ENCODE peak calls at places on chromosome 6, in nine cellular contexts. P, V, I, G, B, X, W, E and S are unnamed samples.

GRCh38 chr6:169961772-169962561 is 210.5 kb downstream of the ERMARD start:
- DNase-seq in P (no peak), B (no peak), X (no peak), W (peak), G (no peak), I (peak), E (peak), V (peak), S (no peak)

GRCh38 chr6:129893513-129894098 is 32.5 kb upstream of the TMEM244 start:
- DNase-seq in V (no peak), P (no peak), I (no peak), W (no peak), G (no peak), E (no peak), X (no peak), B (no peak), S (no peak)

GRCh38 chr6:1614767-1615650 is 5.3 kb downstream of the FOXC1 start:
- DNase-seq in B (no peak), G (peak), E (no peak), I (no peak), X (no peak), P (no peak), V (no peak), W (no peak), S (no peak)

GRCh38 chr6:157157228-157157627 is 166.1 kb downstream of the TMEM242 start:
- DNase-seq in V (no peak), W (no peak), P (no peak), G (no peak), E (no peak), I (no peak), B (no peak), X (no peak), S (no peak)

GRCh38 chr6:38262041-38262440 is 377.7 kb downstream of the BTBD9 start:
- DNase-seq in P (no peak), X (peak), G (no peak), E (no peak), W (no peak), B (no peak), V (no peak), I (no peak), S (no peak)

GRCh38 chr6:31467151-31467550 is 30.8 kb upstream of the MICB start:
- DNase-seq in V (no peak), P (no peak), B (no peak), E (no peak), I (no peak), W (no peak), X (no peak), G (no peak), S (no peak)

GRCh38 chr6:149830731-149831379 is 33.3 kb downstream of the LRP11 start:
- DNase-seq in P (no peak), W (no peak), B (no peak), E (no peak), G (no peak), I (no peak), V (no peak), X (no peak), S (no peak)

GRCh38 chr6:113149511-113149910 is 707.6 kb upstream of the MARCKS start:
- DNase-seq in I (no peak), W (no peak), E (no peak), V (no peak), G (no peak), P (no peak), B (no peak), X (no peak), S (no peak)

GRCh38 chr6:52641826-52642225 is 29.1 kb upstream of the TMEM14A start:
- DNase-seq in V (no peak), E (no peak), X (no peak), G (no peak), B (no peak), P (no peak), I (no peak), W (no peak), S (no peak)

GRCh38 chr6:82144852-82145332 is 102.7 kb downstream of the IBTK start:
- DNase-seq in I (no peak), E (no peak), W (no peak), X (peak), B (no peak), P (no peak), G (peak), V (no peak), S (no peak)

GRCh38 chr6:161232467-161232866 is 41.4 kb downstream of the AGPAT4 start:
- DNase-seq in W (no peak), G (no peak), I (no peak), V (no peak), P (no peak), B (no peak), X (no peak), E (no peak), S (no peak)

GRCh38 chr6:159606786-159607185 is 86.3 kb downstream of the SOD2 start:
- DNase-seq in V (no peak), I (no peak), X (no peak), E (no peak), P (no peak), B (no peak), W (no peak), G (no peak), S (no peak)

GRCh38 chr6:110609101-110609500 is 132.7 kb upstream of the SLC22A16 start:
- DNase-seq in X (no peak), P (no peak), E (no peak), W (no peak), G (no peak), B (no peak), I (no peak), V (no peak), S (no peak)

GRCh38 chr6:140966676-140967075 is 1166.0 kb upstream of the GJE1 start:
- DNase-seq in G (no peak), P (no peak), B (no peak), E (no peak), V (no peak), W (no peak), I (no peak), X (no peak), S (no peak)

GRCh38 chr6:57177545-57178225 is 5.6 kb downstream of the BAG2 start:
- DNase-seq in W (no peak), X (no peak), V (no peak), P (no peak), E (no peak), I (no peak), G (no peak), B (no peak), S (no peak)

GRCh38 chr6:53926505-53926904 is 131.7 kb downstream of the LRRC1 start:
- DNase-seq in E (no peak), X (no peak), B (no peak), V (no peak), P (no peak), G (peak), W (no peak), I (no peak), S (no peak)

GRCh38 chr6:103273048-103273447 is 1586.7 kb downstream of the HACE1 start:
- DNase-seq in B (peak), I (no peak), V (no peak), P (no peak), X (no peak), G (no peak), E (no peak), W (no peak), S (no peak)

GRCh38 chr6:47423087-47423486 is 54.5 kb upstream of the CD2AP start:
- DNase-seq in P (no peak), V (no peak), E (no peak), G (no peak), I (no peak), X (no peak), W (no peak), B (no peak), S (no peak)

GRCh38 chr6:76403058-76403457 is 330.6 kb upstream of the IMPG1 start:
- DNase-seq in V (no peak), I (no peak), B (no peak), G (no peak), X (no peak), W (no peak), P (no peak), E (no peak), S (no peak)

GRCh38 chr6:123879749-123880148 is 76.1 kb downstream of the NKAIN2 start:
- DNase-seq in E (no peak), G (no peak), I (no peak), W (no peak), X (no peak), B (no peak), P (no peak), V (no peak), S (no peak)

GRCh38 chr6:2035046-2035445 is 210.4 kb downstream of the GMDS start:
- DNase-seq in W (no peak), E (no peak), G (peak), I (no peak), X (no peak), P (no peak), V (no peak), B (no peak), S (no peak)

GRCh38 chr6:85537055-85537494 is 56.6 kb downstream of the SNX14 start:
- DNase-seq in P (no peak), E (no peak), W (no peak), G (peak), B (no peak), I (no peak), X (peak), V (no peak), S (no peak)

GRCh38 chr6:137076277-137077068 is 31.7 kb upstream of the IL20RA start:
- DNase-seq in X (peak), V (peak), E (peak), I (peak), G (peak), B (peak), P (peak), W (peak), S (no peak)

GRCh38 chr6:168309997-168310396 is 9.6 kb downstream of the DACT2 start:
- DNase-seq in X (no peak), P (no peak), E (no peak), W (no peak), G (no peak), V (no peak), I (no peak), B (no peak), S (no peak)

GRCh38 chr6:82178084-82178758 is 69.3 kb downstream of the IBTK start:
- DNase-seq in E (no peak), B (no peak), P (no peak), X (peak), I (no peak), G (peak), W (no peak), V (no peak), S (no peak)

GRCh38 chr6:166411721-166412151 is 29.0 kb upstream of the MPC1 start:
- DNase-seq in B (no peak), I (no peak), W (no peak), E (peak), G (no peak), V (no peak), X (no peak), P (no peak), S (no peak)

GRCh38 chr6:137712587-137712986 is 154.5 kb upstream of the TNFAIP3 start:
- DNase-seq in W (no peak), B (no peak), X (no peak), I (no peak), V (no peak), P (no peak), G (no peak), E (no peak), S (no peak)

GRCh38 chr6:134421496-134421895 is 103.6 kb upstream of the SGK1 start:
- DNase-seq in B (no peak), G (no peak), X (no peak), V (no peak), E (no peak), P (no peak), I (no peak), W (no peak), S (no peak)

GRCh38 chr6:87702589-87702945 is 534 bp upstream of the AKIRIN2 start:
- DNase-seq in I (no peak), X (no peak), B (no peak), P (no peak), V (no peak), G (peak), W (no peak), E (no peak), S (no peak)

GRCh38 chr6:124772733-124773319 is 189.4 kb upstream of the RNF217 start:
- DNase-seq in B (no peak), X (peak), W (no peak), I (no peak), E (no peak), P (no peak), V (no peak), G (no peak), S (no peak)

GRCh38 chr6:108619431-108620197 is 58.9 kb downstream of the FOXO3 start:
- DNase-seq in W (no peak), X (no peak), G (peak), I (no peak), V (no peak), E (no peak), P (no peak), B (no peak), S (no peak)

GRCh38 chr6:164085552-164086325 is 671.2 kb downstream of the QKI start:
- DNase-seq in B (no peak), V (no peak), I (no peak), W (no peak), P (no peak), G (no peak), X (peak), E (no peak), S (no peak)

GRCh38 chr6:127606131-127606562 is 29.2 kb downstream of the C6orf58 start:
- DNase-seq in G (peak), B (peak), I (no peak), E (no peak), P (no peak), V (no peak), W (no peak), X (peak), S (no peak)

GRCh38 chr6:144262470-144263369 is 22.4 kb upstream of the UTRN start:
- DNase-seq in P (no peak), W (no peak), V (peak), X (no peak), G (no peak), B (no peak), E (peak), I (no peak), S (no peak)